ENCODE peak calls at places on chromosome X, in seven cellular contexts. One of them, this sample, is unnamed.

GRCh38 chrX:117972681-117973080 is 143.9 kb downstream of the KLHL13 start:
- DNase-seq in K562: no peak
- DNase-seq in HepG2: no peak
- DNase-seq in SK-N-SH: no peak
- DNase-seq in HCT116: no peak
- DNase-seq in GM12878: no peak
- DNase-seq in H1: no peak
- DNase-seq in this sample: no peak

GRCh38 chrX:125131146-125131545 is 188.5 kb upstream of the TEX13C start:
- DNase-seq in SK-N-SH: no peak
- DNase-seq in HepG2: peak; percentile 2
- DNase-seq in HCT116: no peak
- DNase-seq in H1: no peak
- DNase-seq in K562: no peak
- DNase-seq in GM12878: no peak
- DNase-seq in this sample: no peak

GRCh38 chrX:119496521-119496829 is 28.2 kb downstream of the SLC25A5 start:
- DNase-seq in H1: no peak
- DNase-seq in GM12878: no peak
- DNase-seq in HepG2: no peak
- DNase-seq in K562: no peak
- DNase-seq in SK-N-SH: no peak
- DNase-seq in HCT116: no peak
- DNase-seq in this sample: no peak

GRCh38 chrX:12240491-12240890 is 102.2 kb downstream of the FRMPD4 start:
- DNase-seq in HCT116: no peak
- DNase-seq in K562: no peak
- DNase-seq in HepG2: no peak
- DNase-seq in SK-N-SH: no peak
- DNase-seq in H1: no peak
- DNase-seq in GM12878: no peak
- DNase-seq in this sample: no peak

GRCh38 chrX:1743105-1743504 is 128.2 kb downstream of the ASMT start:
- DNase-seq in GM12878: no peak
- DNase-seq in K562: no peak
- DNase-seq in H1: no peak
- DNase-seq in HCT116: no peak
- DNase-seq in HepG2: no peak
- DNase-seq in SK-N-SH: no peak
- DNase-seq in this sample: no peak

GRCh38 chrX:9535101-9535500 is 70.2 kb downstream of the TBL1X start:
- DNase-seq in SK-N-SH: no peak
- DNase-seq in H1: no peak
- DNase-seq in HepG2: no peak
- DNase-seq in GM12878: no peak
- DNase-seq in K562: no peak
- DNase-seq in HCT116: no peak
- DNase-seq in this sample: no peak

GRCh38 chrX:27575565-27575964 is 14.6 kb upstream of the DCAF8L2 start:
- DNase-seq in HCT116: no peak
- DNase-seq in K562: no peak
- DNase-seq in GM12878: no peak
- DNase-seq in HepG2: no peak
- DNase-seq in H1: no peak
- DNase-seq in SK-N-SH: no peak
- DNase-seq in this sample: no peak

GRCh38 chrX:53133400-53133799 is 39.5 kb downstream of the KANTR start:
- DNase-seq in SK-N-SH: no peak
- DNase-seq in H1: no peak
- DNase-seq in HCT116: no peak
- DNase-seq in HepG2: no peak
- DNase-seq in GM12878: no peak
- DNase-seq in K562: no peak
- DNase-seq in this sample: no peak

GRCh38 chrX:7028246-7028645 is 119.3 kb upstream of the STS start:
- DNase-seq in HepG2: no peak
- DNase-seq in K562: no peak
- DNase-seq in SK-N-SH: no peak
- DNase-seq in HCT116: no peak
- DNase-seq in H1: no peak
- DNase-seq in GM12878: no peak
- DNase-seq in this sample: no peak

GRCh38 chrX:9662148-9662547 is 103.5 kb downstream of the GPR143 start:
- DNase-seq in HCT116: no peak
- DNase-seq in SK-N-SH: no peak
- DNase-seq in GM12878: no peak
- DNase-seq in HepG2: no peak
- DNase-seq in H1: no peak
- DNase-seq in K562: no peak
- DNase-seq in this sample: no peak

GRCh38 chrX:119391279-119391678 is 7.9 kb upstream of the SLC25A43 start:
- DNase-seq in HepG2: peak; percentile 22
- DNase-seq in H1: no peak
- DNase-seq in GM12878: no peak
- DNase-seq in HCT116: peak; percentile 23
- DNase-seq in K562: peak; percentile 30
- DNase-seq in SK-N-SH: peak; percentile 26
- DNase-seq in this sample: no peak

GRCh38 chrX:103211012-103211715 is 3.7 kb upstream of the BEX4 start:
- DNase-seq in HepG2: peak; percentile 25
- DNase-seq in SK-N-SH: peak; percentile 60
- DNase-seq in H1: no peak
- DNase-seq in GM12878: no peak
- DNase-seq in HCT116: peak; percentile 10
- DNase-seq in K562: peak; percentile 39
- DNase-seq in this sample: peak; percentile 25

GRCh38 chrX:39195156-39195555 is 393.9 kb downstream of the MID1IP1 start:
- DNase-seq in HCT116: no peak
- DNase-seq in GM12878: no peak
- DNase-seq in H1: no peak
- DNase-seq in SK-N-SH: no peak
- DNase-seq in K562: no peak
- DNase-seq in HepG2: no peak
- DNase-seq in this sample: no peak

GRCh38 chrX:107676559-107677378 is 48.5 kb downstream of the PRPS1 start:
- DNase-seq in SK-N-SH: peak; percentile 62
- DNase-seq in H1: no peak
- DNase-seq in GM12878: no peak
- DNase-seq in HCT116: peak; percentile 78
- DNase-seq in HepG2: no peak
- DNase-seq in K562: peak; percentile 66
- DNase-seq in this sample: peak; percentile 54

GRCh38 chrX:10819973-10820372 is 199.6 kb upstream of the MID1 start:
- DNase-seq in H1: no peak
- DNase-seq in HepG2: no peak
- DNase-seq in HCT116: no peak
- DNase-seq in SK-N-SH: peak; percentile 42
- DNase-seq in K562: peak; percentile 56
- DNase-seq in GM12878: no peak
- DNase-seq in this sample: no peak

GRCh38 chrX:14698770-14699169 is 169.4 kb downstream of the GLRA2 start:
- DNase-seq in SK-N-SH: no peak
- DNase-seq in GM12878: no peak
- DNase-seq in HepG2: no peak
- DNase-seq in H1: no peak
- DNase-seq in K562: no peak
- DNase-seq in HCT116: no peak
- DNase-seq in this sample: no peak

DNA sequence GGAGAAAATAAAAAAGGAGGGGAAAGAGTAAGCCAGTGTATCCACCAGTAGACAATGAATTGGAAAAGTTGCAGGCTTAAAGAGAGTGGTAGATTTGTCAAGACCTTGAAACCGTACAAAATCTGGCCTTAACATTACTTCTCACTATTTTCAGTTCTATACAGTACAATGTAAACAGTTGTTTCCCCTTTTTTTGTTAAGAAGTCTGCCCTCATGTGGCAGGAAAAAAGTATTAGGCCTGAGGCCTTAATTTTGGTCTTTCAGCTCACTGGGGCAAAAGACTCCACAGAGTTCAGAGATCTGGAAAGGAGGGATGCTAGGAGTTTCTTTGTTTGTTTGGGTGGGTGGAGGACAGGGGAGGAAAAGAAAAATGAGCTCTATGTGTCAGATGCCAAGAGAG is 92.8 kb upstream of the CCDC160 start:
- DNase-seq in HepG2: peak; percentile 25
- DNase-seq in SK-N-SH: peak; percentile 5
- DNase-seq in K562: peak; percentile 4
- DNase-seq in H1: no peak
- DNase-seq in GM12878: no peak
- DNase-seq in HCT116: peak; percentile 1
- DNase-seq in this sample: no peak
- TF ChIP-seq SIN3A in HepG2: no peak
- TF ChIP-seq SIN3A in SK-N-SH: no peak
- TF ChIP-seq SIN3A in K562: no peak
- TF ChIP-seq SIN3A in H1: no peak
- TF ChIP-seq SIN3A in GM12878: no peak
- TF ChIP-seq SIN3A in HCT116: no peak
- TF ChIP-seq SIN3A in this sample: no peak

DNA sequence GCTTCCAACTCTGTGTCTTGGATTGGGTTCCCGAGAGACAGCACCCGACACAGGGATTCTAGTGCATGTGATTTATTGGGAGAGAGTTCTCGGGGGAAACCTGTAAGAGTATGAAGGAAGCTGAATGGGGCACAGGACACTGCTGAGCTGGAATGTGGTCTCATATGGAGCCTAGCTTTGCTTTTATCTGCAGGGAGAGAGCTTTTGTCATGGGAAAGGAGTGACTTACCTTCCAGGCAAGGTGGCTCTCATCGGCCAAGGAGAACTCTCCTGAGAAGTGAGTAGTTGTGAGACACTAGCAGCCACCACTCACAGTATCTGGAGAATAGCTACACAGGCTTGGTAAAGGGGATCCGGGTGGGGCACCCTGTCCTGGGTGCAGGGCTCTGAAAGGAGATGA is 124.5 kb downstream of the NHS start:
- DNase-seq in GM12878: no peak
- DNase-seq in H1: no peak
- DNase-seq in HepG2: no peak
- DNase-seq in HCT116: no peak
- DNase-seq in SK-N-SH: no peak
- DNase-seq in K562: no peak
- DNase-seq in this sample: no peak
- H3K27ac ChIP-seq in GM12878: no peak overlapping the region
- H3K27ac ChIP-seq in H1: no peak overlapping the region
- H3K27ac ChIP-seq in HepG2: no peak overlapping the region
- H3K27ac ChIP-seq in HCT116: no peak overlapping the region
- H3K27ac ChIP-seq in SK-N-SH: peak overlapping the region; percentile 31
- H3K27ac ChIP-seq in K562: no peak overlapping the region
- H3K27ac ChIP-seq in this sample: no peak overlapping the region

DNA sequence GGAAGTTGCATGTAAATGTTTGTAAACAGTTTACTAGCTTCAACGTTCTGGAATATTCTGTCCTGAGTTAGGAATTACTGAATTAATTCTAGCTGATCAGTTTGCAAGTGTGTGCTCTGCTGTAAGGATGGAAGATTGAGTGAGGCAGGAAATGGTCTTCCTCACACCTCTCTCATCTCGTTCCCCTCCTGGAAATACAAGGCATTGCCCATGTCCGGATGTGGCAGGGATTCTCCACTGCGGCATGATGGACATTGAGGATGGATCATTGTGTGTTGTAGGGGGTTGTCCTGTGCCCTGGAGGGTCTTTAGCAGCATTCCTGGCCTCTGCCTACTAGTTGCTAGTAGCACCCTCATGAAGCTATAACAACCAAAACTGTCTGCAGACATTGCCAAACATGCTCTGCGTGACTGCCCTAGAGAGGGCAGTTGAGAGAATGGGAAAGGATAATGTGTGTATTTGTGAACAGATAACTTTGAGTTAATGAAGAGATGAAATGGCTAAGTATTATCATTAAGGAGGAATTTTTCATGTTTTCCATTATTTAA is 12.6 kb downstream of the CA5B start:
- DNase-seq in HCT116: no peak
- DNase-seq in H1: no peak
- DNase-seq in GM12878: no peak
- DNase-seq in K562: no peak
- DNase-seq in SK-N-SH: no peak
- DNase-seq in HepG2: no peak
- DNase-seq in this sample: no peak
- H3K4me3 ChIP-seq in HCT116: no peak overlapping the region
- H3K4me3 ChIP-seq in H1: no peak overlapping the region
- H3K4me3 ChIP-seq in GM12878: no peak overlapping the region
- H3K4me3 ChIP-seq in K562: no peak overlapping the region
- H3K4me3 ChIP-seq in SK-N-SH: no peak overlapping the region
- H3K4me3 ChIP-seq in HepG2: no peak overlapping the region
- H3K4me3 ChIP-seq in this sample: no peak overlapping the region

DNA sequence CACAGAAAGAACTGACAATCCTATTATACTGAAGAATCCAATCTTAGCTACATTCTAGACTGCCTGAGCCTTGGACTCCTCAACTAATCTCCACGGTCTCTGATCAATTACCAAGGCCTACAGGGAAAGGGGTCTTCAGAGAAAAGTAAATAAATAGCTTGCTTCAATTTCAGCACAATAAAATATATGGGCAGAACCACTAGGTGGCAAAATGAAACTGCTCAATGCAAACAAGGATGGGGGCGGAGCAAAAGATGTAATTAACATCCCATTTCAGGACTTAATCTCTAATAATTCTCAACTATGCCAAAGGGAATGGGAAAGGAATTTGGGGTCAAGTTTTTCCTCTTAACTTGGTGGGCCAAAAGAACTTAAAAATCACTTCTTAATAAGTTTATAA is 78.4 kb upstream of the MAP3K15 start:
- DNase-seq in HCT116: peak; percentile 3
- DNase-seq in GM12878: no peak
- DNase-seq in K562: peak; percentile 13
- DNase-seq in SK-N-SH: peak; percentile 59
- DNase-seq in H1: no peak
- DNase-seq in HepG2: peak; percentile 9
- DNase-seq in this sample: no peak
- TF ChIP-seq SIN3A in HCT116: no peak
- TF ChIP-seq SIN3A in GM12878: no peak
- TF ChIP-seq SIN3A in K562: no peak
- TF ChIP-seq SIN3A in SK-N-SH: no peak
- TF ChIP-seq SIN3A in H1: no peak
- TF ChIP-seq SIN3A in HepG2: no peak
- TF ChIP-seq SIN3A in this sample: no peak